ENCODE peak calls at places on chromosomes 13 and 19, in five cellular contexts. F is IMR-90, P is Karpas-422, Q is heart left ventricle, Y is OCI-LY7. W is an unnamed sample.

GRCh38 chr13:113869263-113869662 is 5.4 kb upstream of the GAS6 start:
- DNase-seq in F (no peak), Q (no peak), Y (no peak), P (no peak), W (no peak)

GRCh38 chr19:3964256-3965194 is 6.4 kb downstream of the DAPK3 start:
- DNase-seq in F (no peak), P (no peak), Y (no peak), Q (no peak), W (no peak)

GRCh38 chr13:76937416-76937815 is 10.9 kb upstream of the ACOD1 start:
- DNase-seq in Q (no peak), P (no peak), Y (no peak), F (peak; percentile 97), W (no peak)

GRCh38 chr13:40402931-40403412 is 263.5 kb downstream of the FOXO1 start:
- DNase-seq in F (peak; percentile 49), P (no peak), Q (no peak), Y (no peak), W (no peak)

GRCh38 chr19:51514866-51515481 is 13.4 kb upstream of the SIGLEC12 start:
- DNase-seq in Q (no peak), F (peak; percentile 48), P (peak; percentile 92), Y (peak; percentile 66), W (peak; percentile 2)

GRCh38 chr19:42175952-42176648 is 41.4 kb downstream of the DEDD2 start:
- DNase-seq in Q (no peak), Y (no peak), F (peak; percentile 17), P (peak; percentile 51), W (no peak)

GRCh38 chr19:737591-738093 is 13.3 kb upstream of the MISP start:
- DNase-seq in Y (peak; percentile 53), Q (no peak), P (peak; percentile 80), F (peak; percentile 16), W (no peak)

GRCh38 chr19:30897034-30897433 is 452.2 kb downstream of the TSHZ3 start:
- DNase-seq in F (no peak), Y (no peak), P (no peak), Q (no peak), W (no peak)

GRCh38 chr13:33207616-33207964 is 78.0 kb downstream of the STARD13 start:
- DNase-seq in F (peak; percentile 98), P (no peak), Y (no peak), Q (no peak), W (no peak)
- H3K27ac ChIP-seq in F (peak overlapping the region; percentile 61), P (no peak overlapping the region), Y (no peak overlapping the region), Q (peak overlapping the region; percentile 55), W (no peak overlapping the region)

DNA sequence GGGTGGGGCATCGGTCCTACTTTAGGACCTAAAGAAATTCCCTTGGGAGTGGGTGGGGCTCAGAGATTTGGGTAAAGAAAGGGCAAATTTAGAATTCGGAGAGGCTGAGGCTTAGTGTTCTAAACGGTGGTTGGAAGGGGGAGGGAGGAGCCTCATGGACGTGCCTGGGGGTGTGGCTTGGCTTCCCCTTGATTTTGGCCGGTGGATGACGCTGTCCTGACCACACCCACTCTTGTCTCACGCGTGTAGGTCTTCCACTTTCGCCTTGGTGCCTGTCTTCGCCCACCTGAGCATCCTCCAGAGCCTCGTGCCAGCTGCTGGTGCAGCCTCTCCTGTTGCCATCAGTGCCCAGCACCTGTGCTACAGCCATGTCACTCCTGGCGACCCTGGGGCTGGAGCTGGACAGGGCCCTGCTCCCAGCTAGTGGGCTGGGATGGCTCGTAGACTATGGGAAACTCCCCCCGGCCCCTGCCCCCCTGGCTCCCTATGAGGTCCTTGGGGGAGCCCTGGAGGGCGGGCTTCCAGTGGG is 1.2 kb upstream of the NUP62 start:
- DNase-seq in Y (peak; percentile 54), Q (peak; percentile 53), P (peak; percentile 92), F (no peak), W (no peak)
- H3K27ac ChIP-seq in Y (peak overlapping the region; percentile 90), Q (peak overlapping the region; percentile 89), P (peak overlapping the region; percentile 94), F (no peak overlapping the region), W (peak overlapping the region; percentile 95)

DNA sequence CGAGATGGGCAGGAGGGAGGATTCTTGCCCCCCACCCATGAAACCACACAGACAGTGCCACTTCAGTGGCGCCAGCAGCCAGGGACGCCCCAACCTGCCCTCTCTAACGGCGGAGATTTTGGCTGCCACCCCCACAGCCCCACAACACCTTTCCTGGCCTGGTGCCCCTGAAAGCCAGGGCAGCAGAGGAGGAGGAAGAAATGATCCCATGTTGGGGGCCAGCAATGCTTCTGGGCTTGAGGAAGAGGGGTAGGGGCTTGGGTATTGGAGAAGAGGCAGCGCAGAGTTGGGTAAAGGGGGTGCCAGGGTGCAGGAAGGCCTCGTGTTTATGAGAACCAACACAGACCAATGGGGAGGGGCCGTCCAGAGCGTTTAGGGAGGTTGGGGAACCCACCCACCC is 1.7 kb downstream of the MLLT1 start:
- DNase-seq in Q (no peak), F (no peak), P (no peak), Y (no peak), W (no peak)
- H3K27ac ChIP-seq in Q (peak overlapping the region; percentile 89), F (no peak overlapping the region), P (no peak overlapping the region), Y (no peak overlapping the region), W (peak overlapping the region; percentile 7)

DNA sequence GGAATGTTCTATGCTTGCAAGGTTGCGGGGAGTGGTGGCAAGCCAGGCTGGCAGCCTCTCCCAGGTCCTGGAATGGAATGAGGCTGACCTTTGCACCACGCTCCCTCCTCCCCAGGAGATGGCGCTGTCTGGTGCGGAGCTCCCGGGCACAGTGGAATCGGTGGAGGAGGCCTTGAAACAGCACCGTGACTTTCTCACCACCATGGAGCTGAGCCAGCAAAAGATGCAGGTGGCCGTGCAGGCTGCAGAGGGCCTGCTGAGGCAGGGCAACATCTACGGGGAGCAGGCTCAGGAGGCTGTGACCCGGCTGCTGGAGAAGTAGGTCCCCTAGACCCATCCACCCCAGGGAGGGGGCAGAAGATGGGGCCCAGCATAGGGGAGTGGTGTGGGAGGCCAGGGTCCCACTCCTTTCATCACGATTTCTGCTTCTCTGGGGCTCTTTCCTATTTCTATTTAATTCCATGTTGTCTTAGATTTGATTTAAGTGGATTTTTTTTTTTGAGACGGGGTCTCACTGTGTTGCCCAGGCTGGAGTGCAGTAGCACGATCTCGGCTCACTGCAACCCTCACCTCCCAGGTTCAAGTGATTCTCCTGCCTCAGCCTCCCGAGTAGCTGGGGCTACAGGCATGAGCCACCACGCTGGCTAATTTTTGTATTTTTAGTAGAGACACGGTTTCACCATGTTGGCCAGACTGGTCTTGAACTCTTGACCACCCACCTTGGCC is 53.2 kb upstream of the SHKBP1 start:
- DNase-seq in F (peak; percentile 44), Y (peak; percentile 84), Q (no peak), P (peak; percentile 92), W (no peak)
- H3K27ac ChIP-seq in F (no peak overlapping the region), Y (no peak overlapping the region), Q (no peak overlapping the region), P (no peak overlapping the region), W (no peak overlapping the region)

GRCh38 chr13:99062593-99062992 is 84.7 kb upstream of the DOCK9 start:
- DNase-seq in Y (no peak), F (peak; percentile 30), Q (peak; percentile 59), P (no peak), W (peak; percentile 14)
- H3K27ac ChIP-seq in Y (no peak overlapping the region), F (no peak overlapping the region), Q (peak overlapping the region; percentile 37), P (no peak overlapping the region), W (no peak overlapping the region)

DNA sequence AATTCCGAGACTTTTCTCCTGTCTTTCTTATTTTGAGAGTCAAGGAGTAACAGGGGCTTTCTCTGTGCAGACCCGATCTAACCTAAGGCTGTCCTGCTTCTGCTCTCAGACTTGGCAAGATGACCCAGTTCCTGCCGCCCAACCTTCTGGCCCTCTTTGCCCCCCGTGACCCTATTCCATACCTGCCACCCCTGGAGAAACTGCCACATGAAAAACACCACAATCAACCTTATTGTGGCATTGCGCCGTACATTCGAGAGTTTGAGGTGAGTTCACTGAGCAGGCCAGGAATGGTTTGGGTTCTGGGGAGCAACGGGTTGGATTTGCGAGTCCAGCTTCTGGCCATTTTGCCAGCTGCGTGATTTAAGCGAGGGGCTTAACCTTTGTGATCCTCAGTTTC is 1.0 kb downstream of the SNRNP70 start:
- DNase-seq in F (no peak), Q (no peak), Y (no peak), P (peak; percentile 41), W (no peak)
- H3K27ac ChIP-seq in F (peak overlapping the region; percentile 34), Q (peak overlapping the region; percentile 94), Y (no peak overlapping the region), P (peak overlapping the region; percentile 64), W (peak overlapping the region; percentile 88)

GRCh38 chr13:43167058-43167457 is 143.7 kb downstream of the DNAJC15 start:
- DNase-seq in F (no peak), Q (no peak), Y (no peak), P (no peak), W (no peak)

GRCh38 chr13:43170497-43170896 is 147.1 kb downstream of the DNAJC15 start:
- DNase-seq in F (no peak), Y (no peak), Q (no peak), P (no peak), W (no peak)

DNA sequence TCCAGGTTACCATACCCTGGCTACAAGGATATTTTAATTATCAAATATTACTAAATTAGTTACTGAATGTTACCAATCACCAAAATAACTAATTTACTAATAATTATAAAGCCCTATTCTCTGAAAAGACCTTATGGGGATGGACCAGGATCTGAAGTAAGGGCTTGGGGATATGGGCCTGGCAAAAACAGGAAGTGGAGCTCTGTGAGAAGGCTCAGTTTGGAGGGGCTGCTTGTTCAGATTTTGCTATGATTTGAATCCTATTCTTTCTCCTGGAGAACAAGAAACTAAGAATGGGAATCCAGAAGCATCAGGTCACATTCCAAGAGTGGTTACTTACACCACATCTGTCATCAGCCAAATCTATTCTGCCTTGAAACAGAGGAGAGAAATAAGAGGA is 148.1 kb downstream of the DNAJC15 start:
- DNase-seq in Q (no peak), F (no peak), Y (no peak), P (no peak), W (no peak)
- H3K27ac ChIP-seq in Q (no peak overlapping the region), F (no peak overlapping the region), Y (no peak overlapping the region), P (no peak overlapping the region), W (no peak overlapping the region)